ENCODE peak calls at places on chromosomes 13 and 19, in ten cellular contexts. One of them, this sample, is unnamed.

GRCh38 chr13:67549331-67549730 is 319.2 kb upstream of the PCDH9 start:
- DNase-seq in breast epithelium: no peak
- DNase-seq in DND-41: no peak
- DNase-seq in A549: peak; percentile 11
- DNase-seq in tibial artery: no peak
- DNase-seq in suprapubic skin: no peak
- DNase-seq in fibroblast of pulmonary artery: peak; percentile 28
- DNase-seq in astrocyte: peak; percentile 99
- DNase-seq in CD8-positive, alpha-beta T cell: no peak
- DNase-seq in endodermal cell: no peak
- DNase-seq in this sample: peak; percentile 3

GRCh38 chr13:75635621-75636338 is at the start of gene LMO7:
- DNase-seq in breast epithelium: peak; percentile 57
- DNase-seq in DND-41: peak; percentile 47
- DNase-seq in A549: peak; percentile 25
- DNase-seq in tibial artery: peak; percentile 45
- DNase-seq in suprapubic skin: peak; percentile 84
- DNase-seq in fibroblast of pulmonary artery: peak; percentile 49
- DNase-seq in astrocyte: peak; percentile 49
- DNase-seq in CD8-positive, alpha-beta T cell: no peak
- DNase-seq in endodermal cell: peak; percentile 91
- DNase-seq in this sample: no peak

GRCh38 chr13:19382111-19382510 is 179.2 kb downstream of the TPTE2 start:
- DNase-seq in breast epithelium: no peak
- DNase-seq in DND-41: no peak
- DNase-seq in A549: no peak
- DNase-seq in tibial artery: no peak
- DNase-seq in suprapubic skin: no peak
- DNase-seq in fibroblast of pulmonary artery: no peak
- DNase-seq in astrocyte: no peak
- DNase-seq in CD8-positive, alpha-beta T cell: no peak
- DNase-seq in endodermal cell: no peak
- DNase-seq in this sample: no peak

GRCh38 chr19:56838680-56838929 is 1.9 kb downstream of the PEG3 start:
- DNase-seq in breast epithelium: no peak
- DNase-seq in DND-41: no peak
- DNase-seq in A549: no peak
- DNase-seq in tibial artery: no peak
- DNase-seq in suprapubic skin: no peak
- DNase-seq in fibroblast of pulmonary artery: no peak
- DNase-seq in astrocyte: no peak
- DNase-seq in CD8-positive, alpha-beta T cell: no peak
- DNase-seq in endodermal cell: no peak
- DNase-seq in this sample: no peak

GRCh38 chr13:30681489-30682242 is 53.7 kb upstream of the ALOX5AP start:
- DNase-seq in breast epithelium: no peak
- DNase-seq in DND-41: no peak
- DNase-seq in A549: no peak
- DNase-seq in tibial artery: no peak
- DNase-seq in suprapubic skin: no peak
- DNase-seq in fibroblast of pulmonary artery: peak; percentile 74
- DNase-seq in astrocyte: peak; percentile 48
- DNase-seq in CD8-positive, alpha-beta T cell: no peak
- DNase-seq in endodermal cell: no peak
- DNase-seq in this sample: no peak

GRCh38 chr19:42274065-42274682 is 5.1 kb downstream of the CIC start:
- DNase-seq in breast epithelium: no peak
- DNase-seq in DND-41: no peak
- DNase-seq in A549: no peak
- DNase-seq in tibial artery: no peak
- DNase-seq in suprapubic skin: no peak
- DNase-seq in fibroblast of pulmonary artery: no peak
- DNase-seq in astrocyte: no peak
- DNase-seq in CD8-positive, alpha-beta T cell: no peak
- DNase-seq in endodermal cell: no peak
- DNase-seq in this sample: no peak

GRCh38 chr19:12954150-12954962 is 2.7 kb downstream of the GADD45GIP1 start:
- DNase-seq in breast epithelium: no peak
- DNase-seq in DND-41: no peak
- DNase-seq in A549: no peak
- DNase-seq in tibial artery: no peak
- DNase-seq in suprapubic skin: no peak
- DNase-seq in fibroblast of pulmonary artery: no peak
- DNase-seq in astrocyte: no peak
- DNase-seq in CD8-positive, alpha-beta T cell: no peak
- DNase-seq in endodermal cell: no peak
- DNase-seq in this sample: no peak

GRCh38 chr13:90105276-90105675 is 1242.2 kb upstream of the MIR17HG start:
- DNase-seq in breast epithelium: no peak
- DNase-seq in DND-41: no peak
- DNase-seq in A549: no peak
- DNase-seq in tibial artery: no peak
- DNase-seq in suprapubic skin: no peak
- DNase-seq in fibroblast of pulmonary artery: peak; percentile 33
- DNase-seq in astrocyte: peak; percentile 71
- DNase-seq in CD8-positive, alpha-beta T cell: no peak
- DNase-seq in endodermal cell: no peak
- DNase-seq in this sample: peak; percentile 87

GRCh38 chr19:6092329-6093286 is 17.7 kb downstream of the RFX2 start:
- DNase-seq in breast epithelium: peak; percentile 82
- DNase-seq in DND-41: no peak
- DNase-seq in A549: peak; percentile 77
- DNase-seq in tibial artery: peak; percentile 90
- DNase-seq in suprapubic skin: peak; percentile 93
- DNase-seq in fibroblast of pulmonary artery: peak; percentile 77
- DNase-seq in astrocyte: peak; percentile 84
- DNase-seq in CD8-positive, alpha-beta T cell: no peak
- DNase-seq in endodermal cell: peak; percentile 86
- DNase-seq in this sample: peak; percentile 98

GRCh38 chr19:6090634-6091033 is 19.7 kb downstream of the RFX2 start:
- DNase-seq in breast epithelium: no peak
- DNase-seq in DND-41: no peak
- DNase-seq in A549: no peak
- DNase-seq in tibial artery: no peak
- DNase-seq in suprapubic skin: no peak
- DNase-seq in fibroblast of pulmonary artery: no peak
- DNase-seq in astrocyte: no peak
- DNase-seq in CD8-positive, alpha-beta T cell: no peak
- DNase-seq in endodermal cell: no peak
- DNase-seq in this sample: no peak

GRCh38 chr19:6088677-6089063 is 21.6 kb downstream of the RFX2 start:
- DNase-seq in breast epithelium: no peak
- DNase-seq in DND-41: no peak
- DNase-seq in A549: no peak
- DNase-seq in tibial artery: no peak
- DNase-seq in suprapubic skin: no peak
- DNase-seq in fibroblast of pulmonary artery: peak; percentile 60
- DNase-seq in astrocyte: peak; percentile 67
- DNase-seq in CD8-positive, alpha-beta T cell: no peak
- DNase-seq in endodermal cell: no peak
- DNase-seq in this sample: peak; percentile 37

GRCh38 chr19:6095760-6096159 is 14.5 kb downstream of the RFX2 start:
- DNase-seq in breast epithelium: no peak
- DNase-seq in DND-41: no peak
- DNase-seq in A549: no peak
- DNase-seq in tibial artery: no peak
- DNase-seq in suprapubic skin: no peak
- DNase-seq in fibroblast of pulmonary artery: no peak
- DNase-seq in astrocyte: no peak
- DNase-seq in CD8-positive, alpha-beta T cell: no peak
- DNase-seq in endodermal cell: no peak
- DNase-seq in this sample: no peak

GRCh38 chr19:6091771-6092291 is 18.5 kb downstream of the RFX2 start:
- DNase-seq in breast epithelium: no peak
- DNase-seq in DND-41: no peak
- DNase-seq in A549: no peak
- DNase-seq in tibial artery: no peak
- DNase-seq in suprapubic skin: no peak
- DNase-seq in fibroblast of pulmonary artery: no peak
- DNase-seq in astrocyte: peak; percentile 63
- DNase-seq in CD8-positive, alpha-beta T cell: no peak
- DNase-seq in endodermal cell: no peak
- DNase-seq in this sample: no peak
- H3K4me3 ChIP-seq in breast epithelium: peak overlapping the region; percentile 32
- H3K4me3 ChIP-seq in DND-41: no peak overlapping the region
- H3K4me3 ChIP-seq in A549: peak overlapping the region; percentile 36
- H3K4me3 ChIP-seq in tibial artery: peak overlapping the region; percentile 50
- H3K4me3 ChIP-seq in suprapubic skin: peak overlapping the region; percentile 34
- H3K4me3 ChIP-seq in fibroblast of pulmonary artery: peak overlapping the region; percentile 34
- H3K4me3 ChIP-seq in astrocyte: peak overlapping the region; percentile 31
- H3K4me3 ChIP-seq in CD8-positive, alpha-beta T cell: no peak overlapping the region
- H3K4me3 ChIP-seq in endodermal cell: peak overlapping the region; percentile 48
- H3K4me3 ChIP-seq in this sample: peak overlapping the region; percentile 31

DNA sequence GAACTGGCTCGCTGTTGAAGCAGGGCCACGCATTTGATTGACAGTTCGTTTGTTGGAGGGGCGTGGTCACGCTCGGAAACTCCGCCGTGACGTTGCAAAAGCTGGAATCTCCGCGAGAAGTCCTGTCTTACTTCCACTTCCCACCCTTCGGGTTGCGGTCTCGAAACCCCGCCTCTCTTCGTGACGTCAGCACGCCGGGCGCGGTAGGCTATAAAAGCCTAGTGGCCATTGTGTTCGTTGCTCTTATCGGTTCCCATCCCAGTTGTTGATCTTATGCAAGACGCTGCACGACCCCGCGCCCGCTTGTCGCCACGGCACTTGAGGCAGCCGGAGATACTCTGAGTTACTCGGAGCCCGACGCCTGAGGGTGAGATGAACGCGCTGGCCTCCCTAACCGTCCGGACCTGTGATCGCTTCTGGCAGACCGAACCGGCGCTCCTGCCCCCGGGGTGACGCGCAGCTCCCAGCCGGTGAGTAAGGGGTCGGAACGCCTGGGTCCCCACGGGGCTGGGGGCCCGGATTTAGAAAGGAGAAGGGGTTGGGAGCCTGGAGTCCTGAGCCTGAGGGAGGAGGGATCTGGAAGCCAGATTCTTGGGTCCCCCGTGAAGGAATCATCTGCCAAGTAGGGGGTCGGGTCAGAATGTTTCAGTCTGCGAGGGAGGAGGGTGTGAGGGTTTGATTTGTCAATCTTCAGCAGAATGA is at the start of gene PPP1R15A:
- DNase-seq in breast epithelium: peak; percentile 99
- DNase-seq in DND-41: peak; percentile 98
- DNase-seq in A549: peak; percentile 100
- DNase-seq in tibial artery: peak; percentile 96
- DNase-seq in suprapubic skin: peak; percentile 99
- DNase-seq in fibroblast of pulmonary artery: peak; percentile 99
- DNase-seq in astrocyte: peak; percentile 87
- DNase-seq in CD8-positive, alpha-beta T cell: peak; percentile 98
- DNase-seq in endodermal cell: peak; percentile 99
- DNase-seq in this sample: peak; percentile 95
- TF ChIP-seq CTCF in breast epithelium: peak; percentile 34
- TF ChIP-seq CTCF in DND-41: peak; percentile 17
- TF ChIP-seq CTCF in A549: no peak
- TF ChIP-seq CTCF in tibial artery: no peak
- TF ChIP-seq CTCF in suprapubic skin: no peak
- TF ChIP-seq CTCF in fibroblast of pulmonary artery: no peak
- TF ChIP-seq CTCF in astrocyte: no peak
- TF ChIP-seq CTCF in CD8-positive, alpha-beta T cell: no peak
- TF ChIP-seq CTCF in endodermal cell: peak; percentile 13
- TF ChIP-seq CTCF in this sample: no peak

DNA sequence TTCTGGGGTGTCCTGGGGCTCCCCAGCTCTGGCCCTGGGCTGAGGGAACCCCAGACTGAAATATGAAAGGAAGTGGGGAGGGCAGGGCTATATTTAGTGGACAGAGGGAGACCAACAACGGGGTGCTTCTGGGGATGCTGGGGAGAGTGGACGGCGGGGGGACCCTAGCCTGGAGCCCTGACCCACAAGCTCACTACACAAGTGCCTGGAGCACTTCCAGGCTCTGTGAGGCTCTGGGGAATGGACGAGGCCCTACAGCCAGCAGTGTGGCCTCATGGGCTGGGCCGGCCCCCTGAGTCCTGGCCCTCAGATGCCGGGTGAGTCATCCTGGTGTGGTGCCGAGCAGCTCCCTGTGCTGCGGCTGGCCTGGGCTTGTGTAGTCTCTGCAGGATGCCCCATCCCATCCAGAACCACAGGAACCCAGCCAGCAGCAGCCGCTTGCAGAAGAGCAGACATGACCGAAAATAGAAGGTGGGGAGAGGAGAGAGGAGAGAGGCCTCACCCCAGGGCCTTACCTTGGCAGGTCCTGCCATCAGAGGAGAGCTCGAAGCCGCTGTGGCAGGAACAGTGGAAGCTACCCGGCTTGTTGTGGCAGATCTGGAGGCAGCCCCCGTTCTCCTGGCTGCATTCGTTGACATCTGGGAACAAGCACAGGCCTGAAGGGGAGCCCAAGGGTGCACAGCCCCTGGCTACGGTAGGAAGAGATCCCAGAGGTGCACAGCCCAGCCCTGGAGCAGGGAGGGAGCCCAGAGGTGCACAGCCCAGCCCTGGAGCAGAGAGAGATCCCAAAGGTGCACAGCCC is 26.1 kb downstream of the GAS6 start:
- DNase-seq in breast epithelium: peak; percentile 89
- DNase-seq in DND-41: no peak
- DNase-seq in A549: peak; percentile 86
- DNase-seq in tibial artery: peak; percentile 96
- DNase-seq in suprapubic skin: peak; percentile 96
- DNase-seq in fibroblast of pulmonary artery: peak; percentile 97
- DNase-seq in astrocyte: peak; percentile 98
- DNase-seq in CD8-positive, alpha-beta T cell: no peak
- DNase-seq in endodermal cell: peak; percentile 86
- DNase-seq in this sample: peak; percentile 96
- H3K4me3 ChIP-seq in breast epithelium: peak overlapping the region; percentile 21
- H3K4me3 ChIP-seq in DND-41: no peak overlapping the region
- H3K4me3 ChIP-seq in A549: peak overlapping the region; percentile 82
- H3K4me3 ChIP-seq in tibial artery: peak overlapping the region; percentile 19
- H3K4me3 ChIP-seq in suprapubic skin: peak overlapping the region; percentile 21
- H3K4me3 ChIP-seq in fibroblast of pulmonary artery: peak overlapping the region; percentile 51
- H3K4me3 ChIP-seq in astrocyte: peak overlapping the region; percentile 47
- H3K4me3 ChIP-seq in CD8-positive, alpha-beta T cell: no peak overlapping the region
- H3K4me3 ChIP-seq in endodermal cell: no peak overlapping the region
- H3K4me3 ChIP-seq in this sample: peak overlapping the region; percentile 34

DNA sequence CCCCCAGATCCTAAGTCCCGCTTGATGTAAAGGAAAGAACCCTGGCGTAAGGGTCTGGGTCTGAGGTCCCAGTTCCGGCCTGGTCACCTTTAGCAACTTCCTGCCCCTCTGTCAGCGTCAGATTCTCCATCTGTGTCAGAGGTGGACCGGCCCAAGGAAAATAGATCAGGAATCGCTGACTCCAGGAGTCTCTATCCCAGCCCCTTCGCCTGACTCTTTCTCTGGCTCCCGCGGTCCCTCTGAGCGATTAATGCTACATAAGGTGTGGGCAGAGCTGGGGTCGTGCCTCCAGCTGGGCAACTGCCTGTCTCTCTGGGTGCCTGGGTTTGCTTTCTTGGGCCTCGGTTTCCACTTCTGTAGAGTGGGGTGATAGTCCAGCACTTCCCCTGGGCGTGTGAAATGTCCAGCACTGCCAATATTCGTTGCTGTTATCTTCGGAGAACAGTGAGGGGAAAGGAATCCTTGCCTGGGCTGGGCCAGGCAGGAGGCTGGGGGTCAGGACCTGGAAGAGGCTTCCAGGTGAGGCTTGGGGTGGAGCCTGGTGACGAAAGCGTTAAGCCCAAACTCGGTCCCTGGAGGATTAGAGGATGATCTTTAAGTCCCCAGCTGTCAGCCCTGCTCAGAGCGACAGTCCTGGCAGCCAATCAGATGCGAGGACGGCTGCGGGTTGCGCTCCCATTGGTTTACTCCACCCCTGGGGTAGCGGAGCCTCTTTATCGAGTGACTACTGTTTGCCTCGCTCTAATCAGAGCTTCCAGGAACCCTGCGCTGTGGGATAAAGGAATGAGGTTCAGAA is 767 bp downstream of the ABCA7 start:
- DNase-seq in breast epithelium: peak; percentile 87
- DNase-seq in DND-41: peak; percentile 92
- DNase-seq in A549: peak; percentile 95
- DNase-seq in tibial artery: peak; percentile 79
- DNase-seq in suprapubic skin: peak; percentile 95
- DNase-seq in fibroblast of pulmonary artery: peak; percentile 94
- DNase-seq in astrocyte: peak; percentile 95
- DNase-seq in CD8-positive, alpha-beta T cell: peak; percentile 74
- DNase-seq in endodermal cell: peak; percentile 99
- DNase-seq in this sample: peak; percentile 87
- TF ChIP-seq CTCF in breast epithelium: no peak
- TF ChIP-seq CTCF in DND-41: no peak
- TF ChIP-seq CTCF in A549: no peak
- TF ChIP-seq CTCF in tibial artery: no peak
- TF ChIP-seq CTCF in suprapubic skin: no peak
- TF ChIP-seq CTCF in fibroblast of pulmonary artery: no peak
- TF ChIP-seq CTCF in astrocyte: no peak
- TF ChIP-seq CTCF in CD8-positive, alpha-beta T cell: no peak
- TF ChIP-seq CTCF in endodermal cell: no peak
- TF ChIP-seq CTCF in this sample: no peak